ENCODE peak calls at places on chromosome 4, in seven cellular contexts. One of them, this sample, is unnamed. For H3K27me3, the result is how much of the 10 kb centered on the place peaks cover.

GRCh38 chr4:159107203-159107921 is 4.5 kb downstream of the RAPGEF2 start:
- DNase-seq in IMR-90: peak
- DNase-seq in cardiac muscle cell: no peak
- DNase-seq in uterus: no peak
- DNase-seq in lower lobe of right lung: no peak
- DNase-seq in SK-N-SH: no peak
- DNase-seq in left lung: no peak
- DNase-seq in this sample: no peak

GRCh38 chr4:22416403-22416802 is 99.5 kb downstream of the ADGRA3 start:
- DNase-seq in IMR-90: peak
- DNase-seq in cardiac muscle cell: no peak
- DNase-seq in uterus: no peak
- DNase-seq in lower lobe of right lung: no peak
- DNase-seq in SK-N-SH: no peak
- DNase-seq in left lung: no peak
- DNase-seq in this sample: no peak

GRCh38 chr4:145868637-145869409 is 69.8 kb downstream of the ZNF827 start:
- DNase-seq in IMR-90: peak
- DNase-seq in cardiac muscle cell: peak
- DNase-seq in uterus: no peak
- DNase-seq in lower lobe of right lung: no peak
- DNase-seq in SK-N-SH: no peak
- DNase-seq in left lung: no peak
- DNase-seq in this sample: no peak

GRCh38 chr4:154024097-154024496 is 235.2 kb upstream of the SFRP2 start:
- DNase-seq in IMR-90: no peak
- DNase-seq in cardiac muscle cell: peak
- DNase-seq in uterus: no peak
- DNase-seq in lower lobe of right lung: no peak
- DNase-seq in SK-N-SH: no peak
- DNase-seq in left lung: no peak
- DNase-seq in this sample: no peak

GRCh38 chr4:182242793-182243192 is 409 bp upstream of the TENM3 start:
- DNase-seq in IMR-90: peak
- DNase-seq in cardiac muscle cell: no peak
- DNase-seq in uterus: no peak
- DNase-seq in lower lobe of right lung: no peak
- DNase-seq in SK-N-SH: no peak
- DNase-seq in left lung: no peak
- DNase-seq in this sample: no peak

GRCh38 chr4:166162327-166162726 is 289.3 kb downstream of the TLL1 start:
- DNase-seq in IMR-90: no peak
- DNase-seq in cardiac muscle cell: no peak
- DNase-seq in uterus: no peak
- DNase-seq in lower lobe of right lung: no peak
- DNase-seq in SK-N-SH: no peak
- DNase-seq in left lung: no peak
- DNase-seq in this sample: no peak

GRCh38 chr4:68465058-68465457 is 17.8 kb downstream of the TMPRSS11E start:
- DNase-seq in IMR-90: no peak
- DNase-seq in cardiac muscle cell: no peak
- DNase-seq in uterus: no peak
- DNase-seq in lower lobe of right lung: no peak
- DNase-seq in SK-N-SH: no peak
- DNase-seq in left lung: no peak
- DNase-seq in this sample: no peak

GRCh38 chr4:160373911-160374310 is 1271.0 kb downstream of the RAPGEF2 start:
- DNase-seq in IMR-90: no peak
- DNase-seq in cardiac muscle cell: no peak
- DNase-seq in uterus: no peak
- DNase-seq in lower lobe of right lung: no peak
- DNase-seq in SK-N-SH: no peak
- DNase-seq in left lung: no peak
- DNase-seq in this sample: no peak

GRCh38 chr4:156609421-156609820 is 362.2 kb downstream of the PDGFC start:
- DNase-seq in IMR-90: no peak
- DNase-seq in cardiac muscle cell: no peak
- DNase-seq in uterus: no peak
- DNase-seq in lower lobe of right lung: peak
- DNase-seq in SK-N-SH: no peak
- DNase-seq in left lung: peak
- DNase-seq in this sample: no peak

GRCh38 chr4:138485498-138485897 is 243.3 kb upstream of the SLC7A11 start:
- DNase-seq in IMR-90: no peak
- DNase-seq in cardiac muscle cell: no peak
- DNase-seq in uterus: no peak
- DNase-seq in lower lobe of right lung: no peak
- DNase-seq in SK-N-SH: no peak
- DNase-seq in left lung: no peak
- DNase-seq in this sample: no peak

GRCh38 chr4:185587444-185588161 is 52.3 kb upstream of the PDLIM3 start:
- DNase-seq in IMR-90: peak
- DNase-seq in cardiac muscle cell: peak
- DNase-seq in uterus: no peak
- DNase-seq in lower lobe of right lung: no peak
- DNase-seq in SK-N-SH: no peak
- DNase-seq in left lung: no peak
- DNase-seq in this sample: no peak

GRCh38 chr4:147839651-147840050 is 107.8 kb downstream of the ARHGAP10 start:
- DNase-seq in IMR-90: no peak
- DNase-seq in cardiac muscle cell: no peak
- DNase-seq in uterus: no peak
- DNase-seq in lower lobe of right lung: no peak
- DNase-seq in SK-N-SH: no peak
- DNase-seq in left lung: no peak
- DNase-seq in this sample: no peak

GRCh38 chr4:147840846-147841732 is 109.2 kb downstream of the ARHGAP10 start:
- DNase-seq in IMR-90: no peak
- DNase-seq in cardiac muscle cell: no peak
- DNase-seq in uterus: no peak
- DNase-seq in lower lobe of right lung: no peak
- DNase-seq in SK-N-SH: no peak
- DNase-seq in left lung: no peak
- DNase-seq in this sample: no peak

GRCh38 chr4:147846318-147847135 is 114.6 kb downstream of the ARHGAP10 start:
- DNase-seq in IMR-90: no peak
- DNase-seq in cardiac muscle cell: no peak
- DNase-seq in uterus: no peak
- DNase-seq in lower lobe of right lung: no peak
- DNase-seq in SK-N-SH: no peak
- DNase-seq in left lung: no peak
- DNase-seq in this sample: no peak

GRCh38 chr4:147842573-147842972 is 110.7 kb downstream of the ARHGAP10 start:
- DNase-seq in IMR-90: peak
- DNase-seq in cardiac muscle cell: no peak
- DNase-seq in uterus: peak
- DNase-seq in lower lobe of right lung: no peak
- DNase-seq in SK-N-SH: no peak
- DNase-seq in left lung: no peak
- DNase-seq in this sample: peak

DNA sequence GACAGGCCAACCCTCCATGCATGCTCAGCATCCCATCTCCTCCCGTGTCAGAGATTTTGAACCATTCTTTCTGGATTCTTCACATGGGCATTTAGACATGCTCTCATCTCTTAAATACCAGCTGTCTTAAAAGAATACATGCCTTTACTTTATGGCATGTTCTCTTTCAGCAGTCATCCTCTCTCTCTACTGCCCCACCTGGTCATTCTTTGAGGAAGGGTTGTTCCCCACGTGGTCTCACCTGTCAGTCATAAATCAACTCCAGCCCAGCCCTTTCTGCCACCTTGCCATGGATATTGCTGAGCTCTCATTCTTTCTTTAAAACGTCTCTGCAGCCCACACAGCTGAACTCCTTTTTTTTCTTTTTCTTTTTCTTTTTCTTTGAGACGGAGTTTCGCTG is 111.3 kb downstream of the ARHGAP10 start:
- DNase-seq in IMR-90: no peak
- DNase-seq in cardiac muscle cell: no peak
- DNase-seq in uterus: no peak
- DNase-seq in lower lobe of right lung: no peak
- DNase-seq in SK-N-SH: no peak
- DNase-seq in left lung: no peak
- DNase-seq in this sample: no peak
- TF ChIP-seq CTCF in IMR-90: no peak
- TF ChIP-seq CTCF in cardiac muscle cell: peak
- TF ChIP-seq CTCF in uterus: no peak
- TF ChIP-seq CTCF in lower lobe of right lung: no peak
- TF ChIP-seq CTCF in SK-N-SH: no peak
- TF ChIP-seq CTCF in left lung: no peak
- TF ChIP-seq CTCF in this sample: no peak

GRCh38 chr4:4862665-4863482 is 3.4 kb downstream of the MSX1 start:
- DNase-seq in IMR-90: no peak
- DNase-seq in cardiac muscle cell: no peak
- DNase-seq in uterus: no peak
- DNase-seq in lower lobe of right lung: no peak
- DNase-seq in SK-N-SH: peak
- DNase-seq in left lung: no peak
- DNase-seq in this sample: no peak

GRCh38 chr4:4860803-4861591 is 1.5 kb downstream of the MSX1 start:
- DNase-seq in IMR-90: peak
- DNase-seq in cardiac muscle cell: no peak
- DNase-seq in uterus: peak
- DNase-seq in lower lobe of right lung: no peak
- DNase-seq in SK-N-SH: peak
- DNase-seq in left lung: no peak
- DNase-seq in this sample: no peak

GRCh38 chr4:4859799-4860380 is 425 bp downstream of the MSX1 start:
- DNase-seq in IMR-90: no peak
- DNase-seq in cardiac muscle cell: peak
- DNase-seq in uterus: no peak
- DNase-seq in lower lobe of right lung: no peak
- DNase-seq in SK-N-SH: peak
- DNase-seq in left lung: no peak
- DNase-seq in this sample: no peak

GRCh38 chr4:4860381-4860802 is 927 bp downstream of the MSX1 start:
- DNase-seq in IMR-90: peak
- DNase-seq in cardiac muscle cell: no peak
- DNase-seq in uterus: no peak
- DNase-seq in lower lobe of right lung: no peak
- DNase-seq in SK-N-SH: no peak
- DNase-seq in left lung: no peak
- DNase-seq in this sample: no peak

DNA sequence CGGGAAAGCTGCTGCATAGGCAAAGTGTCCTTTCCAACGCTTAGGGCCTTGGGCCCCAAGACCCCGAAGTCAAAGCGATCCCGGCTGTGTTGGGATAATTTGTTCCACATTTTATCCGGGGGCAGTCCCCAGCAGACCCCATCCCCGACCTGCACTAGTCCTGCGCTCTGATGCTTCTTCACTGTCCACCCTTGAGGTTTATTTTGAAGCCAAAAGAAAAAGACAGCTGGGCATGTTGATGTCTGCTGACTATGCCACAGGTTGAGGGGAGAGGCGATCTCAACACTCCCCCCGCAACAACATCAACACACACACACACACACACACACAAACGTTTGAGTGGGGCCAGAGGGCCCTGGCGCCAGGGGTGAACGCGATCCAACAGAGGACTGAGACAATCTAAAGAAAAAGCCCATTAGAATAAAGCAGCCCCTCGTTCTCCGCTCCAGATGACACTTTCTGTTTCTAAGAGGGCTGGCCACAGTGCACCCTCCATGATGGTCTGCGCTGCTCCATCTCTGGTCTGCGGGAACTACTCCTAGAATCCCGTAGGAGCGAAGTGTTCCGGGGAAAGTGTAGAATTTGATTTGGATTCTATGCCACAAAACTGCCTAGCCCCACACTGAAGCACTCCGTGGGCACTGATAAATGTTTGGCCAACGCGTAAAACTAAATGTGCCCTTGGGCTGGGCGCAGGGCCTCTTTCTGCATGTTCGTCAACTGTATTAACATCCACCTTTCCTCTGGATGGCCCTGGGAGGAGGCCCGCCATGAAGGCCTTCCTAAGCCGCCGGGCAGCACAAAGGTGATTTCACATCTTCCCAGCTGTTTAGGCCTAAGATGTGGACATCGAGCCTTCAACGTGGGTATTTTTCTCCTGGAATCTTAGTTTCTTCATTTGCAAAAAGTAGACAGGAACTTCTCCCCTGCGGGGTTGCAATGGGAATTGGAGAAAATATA is 2.4 kb downstream of the MSX1 start:
- DNase-seq in IMR-90: no peak
- DNase-seq in cardiac muscle cell: no peak
- DNase-seq in uterus: no peak
- DNase-seq in lower lobe of right lung: no peak
- DNase-seq in SK-N-SH: no peak
- DNase-seq in left lung: no peak
- DNase-seq in this sample: no peak
- H3K4me3 ChIP-seq in IMR-90: peak
- H3K4me3 ChIP-seq in cardiac muscle cell: peak
- H3K4me3 ChIP-seq in uterus: peak
- H3K4me3 ChIP-seq in lower lobe of right lung: peak
- H3K4me3 ChIP-seq in SK-N-SH: no peak
- H3K4me3 ChIP-seq in left lung: no peak
- H3K4me3 ChIP-seq in this sample: peak

GRCh38 chr4:84965558-84966381 is 720 bp downstream of the WDFY3 start:
- DNase-seq in IMR-90: peak
- DNase-seq in cardiac muscle cell: peak
- DNase-seq in uterus: peak
- DNase-seq in lower lobe of right lung: peak
- DNase-seq in SK-N-SH: peak
- DNase-seq in left lung: peak
- DNase-seq in this sample: no peak
- H3K27me3 ChIP-seq in IMR-90: under half
- H3K27me3 ChIP-seq in cardiac muscle cell: under half
- H3K27me3 ChIP-seq in uterus: under half
- H3K27me3 ChIP-seq in lower lobe of right lung: under half
- H3K27me3 ChIP-seq in SK-N-SH: under half
- H3K27me3 ChIP-seq in left lung: under half
- H3K27me3 ChIP-seq in this sample: under half

GRCh38 chr4:3073158-3074077 is 920 bp downstream of the HTT-AS start:
- DNase-seq in IMR-90: no peak
- DNase-seq in cardiac muscle cell: peak
- DNase-seq in uterus: no peak
- DNase-seq in lower lobe of right lung: peak
- DNase-seq in SK-N-SH: peak
- DNase-seq in left lung: no peak
- DNase-seq in this sample: no peak
- TF ChIP-seq CTCF in IMR-90: no peak
- TF ChIP-seq CTCF in cardiac muscle cell: peak
- TF ChIP-seq CTCF in uterus: no peak
- TF ChIP-seq CTCF in lower lobe of right lung: no peak
- TF ChIP-seq CTCF in SK-N-SH: peak
- TF ChIP-seq CTCF in left lung: no peak
- TF ChIP-seq CTCF in this sample: peak

This sample was measured in BJ.